ENCODE peak calls at places on chromosome 16, in four cellular contexts. One of them, this sample, is unnamed.
A peak's percentile ranks its signal among the peaks of the same experiment; 100 is the strongest.

GRCh38 chr16:84332975-84333684 is 35.2 kb upstream of the ATP2C2 start:
- DNase-seq in spleen: no peak
- DNase-seq in heart left ventricle: no peak
- DNase-seq in Peyer's patch: peak; percentile 82
- DNase-seq in this sample: no peak

GRCh38 chr16:1079786-1080525 is 7.4 kb downstream of the SSTR5 start:
- DNase-seq in heart left ventricle: no peak
- DNase-seq in spleen: no peak
- DNase-seq in Peyer's patch: no peak
- DNase-seq in this sample: no peak

GRCh38 chr16:12661656-12662172 is 142.0 kb downstream of the CPPED1 start:
- DNase-seq in spleen: no peak
- DNase-seq in Peyer's patch: no peak
- DNase-seq in heart left ventricle: no peak
- DNase-seq in this sample: peak; percentile 47

GRCh38 chr16:11303405-11304138 is 22.4 kb upstream of the PRM1 start:
- DNase-seq in spleen: no peak
- DNase-seq in heart left ventricle: no peak
- DNase-seq in Peyer's patch: no peak
- DNase-seq in this sample: peak; percentile 60

GRCh38 chr16:50453446-50453845 is 84.7 kb upstream of the BRD7 start:
- DNase-seq in heart left ventricle: no peak
- DNase-seq in spleen: no peak
- DNase-seq in Peyer's patch: no peak
- DNase-seq in this sample: no peak

GRCh38 chr16:89574681-89575246 is 794 bp upstream of the CPNE7 start:
- DNase-seq in heart left ventricle: no peak
- DNase-seq in spleen: peak; percentile 85
- DNase-seq in Peyer's patch: peak; percentile 79
- DNase-seq in this sample: peak; percentile 64

GRCh38 chr16:89646270-89646669 is 11.2 kb downstream of the CHMP1A start:
- DNase-seq in spleen: no peak
- DNase-seq in heart left ventricle: no peak
- DNase-seq in Peyer's patch: no peak
- DNase-seq in this sample: no peak

GRCh38 chr16:85582177-85582888 is 30.8 kb upstream of the GSE1 start:
- DNase-seq in Peyer's patch: no peak
- DNase-seq in spleen: no peak
- DNase-seq in heart left ventricle: no peak
- DNase-seq in this sample: no peak

GRCh38 chr16:30122621-30123160 is 329 bp downstream of the MAPK3 start:
- DNase-seq in Peyer's patch: peak; percentile 51
- DNase-seq in heart left ventricle: no peak
- DNase-seq in spleen: no peak
- DNase-seq in this sample: no peak

GRCh38 chr16:89960966-89961365 is 12.4 kb downstream of the DEF8 start:
- DNase-seq in heart left ventricle: no peak
- DNase-seq in Peyer's patch: no peak
- DNase-seq in spleen: no peak
- DNase-seq in this sample: no peak

GRCh38 chr16:77190478-77191258 is at the start of gene MON1B:
- DNase-seq in Peyer's patch: peak; percentile 99
- DNase-seq in spleen: peak; percentile 98
- DNase-seq in heart left ventricle: peak; percentile 98
- DNase-seq in this sample: peak; percentile 99

GRCh38 chr16:89422527-89422904 is 67.8 kb downstream of the ANKRD11 start:
- DNase-seq in heart left ventricle: no peak
- DNase-seq in spleen: no peak
- DNase-seq in Peyer's patch: no peak
- DNase-seq in this sample: no peak

GRCh38 chr16:57930533-57930932 is 40.4 kb downstream of the CNGB1 start:
- DNase-seq in Peyer's patch: no peak
- DNase-seq in heart left ventricle: no peak
- DNase-seq in spleen: no peak
- DNase-seq in this sample: no peak

GRCh38 chr16:359871-360697 is 7.6 kb upstream of the AXIN1 start:
- DNase-seq in spleen: no peak
- DNase-seq in heart left ventricle: no peak
- DNase-seq in Peyer's patch: no peak
- DNase-seq in this sample: no peak

GRCh38 chr16:11242658-11243057 is 13.3 kb downstream of the SOCS1 start:
- DNase-seq in spleen: no peak
- DNase-seq in Peyer's patch: no peak
- DNase-seq in heart left ventricle: no peak
- DNase-seq in this sample: no peak

GRCh38 chr16:72905581-72905980 is 142.3 kb downstream of the ZFHX3 start:
- DNase-seq in Peyer's patch: no peak
- DNase-seq in heart left ventricle: no peak
- DNase-seq in spleen: no peak
- DNase-seq in this sample: no peak

GRCh38 chr16:77763994-77764393 is 24.4 kb upstream of the VAT1L start:
- DNase-seq in heart left ventricle: no peak
- DNase-seq in spleen: no peak
- DNase-seq in Peyer's patch: no peak
- DNase-seq in this sample: no peak

GRCh38 chr16:1530883-1531637 is 2.4 kb upstream of the TMEM204 start:
- DNase-seq in Peyer's patch: no peak
- DNase-seq in spleen: no peak
- DNase-seq in heart left ventricle: peak; percentile 70
- DNase-seq in this sample: peak; percentile 63

GRCh38 chr16:84833142-84833495 is 13.3 kb downstream of the CRISPLD2 start:
- DNase-seq in heart left ventricle: no peak
- DNase-seq in spleen: no peak
- DNase-seq in Peyer's patch: no peak
- DNase-seq in this sample: no peak

GRCh38 chr16:49827806-49828428 is 28.0 kb downstream of the ZNF423 start:
- DNase-seq in Peyer's patch: no peak
- DNase-seq in spleen: no peak
- DNase-seq in heart left ventricle: no peak
- DNase-seq in this sample: no peak

GRCh38 chr16:80974649-80975376 is 31.9 kb downstream of the CMC2 start:
- DNase-seq in spleen: no peak
- DNase-seq in Peyer's patch: no peak
- DNase-seq in heart left ventricle: no peak
- DNase-seq in this sample: no peak

GRCh38 chr16:89122322-89122831 is 28.7 kb downstream of the ACSF3 start:
- DNase-seq in Peyer's patch: peak; percentile 90
- DNase-seq in heart left ventricle: no peak
- DNase-seq in spleen: peak; percentile 88
- DNase-seq in this sample: no peak

GRCh38 chr16:2163211-2163881 is 7.8 kb downstream of the TRAF7 start:
- DNase-seq in spleen: no peak
- DNase-seq in heart left ventricle: no peak
- DNase-seq in Peyer's patch: peak; percentile 89
- DNase-seq in this sample: no peak

GRCh38 chr16:55678061-55678935 is 22.5 kb downstream of the SLC6A2 start:
- DNase-seq in heart left ventricle: no peak
- DNase-seq in Peyer's patch: no peak
- DNase-seq in spleen: no peak
- DNase-seq in this sample: peak; percentile 76

GRCh38 chr16:55478827-55479559 is at the start of gene MMP2:
- DNase-seq in spleen: no peak
- DNase-seq in heart left ventricle: peak; percentile 80
- DNase-seq in Peyer's patch: peak; percentile 70
- DNase-seq in this sample: peak; percentile 79

GRCh38 chr16:70553645-70554044 is 30.0 kb downstream of the SF3B3 start:
- DNase-seq in spleen: no peak
- DNase-seq in heart left ventricle: no peak
- DNase-seq in Peyer's patch: no peak
- DNase-seq in this sample: no peak

GRCh38 chr16:70250748-70251650 is 741 bp downstream of the EXOSC6 start:
- DNase-seq in heart left ventricle: no peak
- DNase-seq in spleen: peak; percentile 85
- DNase-seq in Peyer's patch: peak; percentile 60
- DNase-seq in this sample: peak; percentile 63

GRCh38 chr16:72013389-72013788 is 4.8 kb downstream of the DHODH start:
- DNase-seq in Peyer's patch: no peak
- DNase-seq in heart left ventricle: peak; percentile 24
- DNase-seq in spleen: no peak
- DNase-seq in this sample: no peak

GRCh38 chr16:58086381-58087208 is 42.6 kb downstream of the CFAP20 start:
- DNase-seq in heart left ventricle: no peak
- DNase-seq in spleen: peak; percentile 53
- DNase-seq in Peyer's patch: no peak
- DNase-seq in this sample: no peak

GRCh38 chr16:6656760-6657159 is 675.9 kb upstream of the RBFOX1 start:
- DNase-seq in spleen: no peak
- DNase-seq in Peyer's patch: no peak
- DNase-seq in heart left ventricle: no peak
- DNase-seq in this sample: no peak

GRCh38 chr16:9008335-9009260 is 44.9 kb upstream of the USP7 start:
- DNase-seq in Peyer's patch: peak; percentile 90
- DNase-seq in spleen: peak; percentile 91
- DNase-seq in heart left ventricle: peak; percentile 71
- DNase-seq in this sample: peak; percentile 81

GRCh38 chr16:20925780-20926179 is 25.2 kb downstream of the LYRM1 start:
- DNase-seq in Peyer's patch: no peak
- DNase-seq in heart left ventricle: no peak
- DNase-seq in spleen: no peak
- DNase-seq in this sample: no peak

GRCh38 chr16:16144416-16144815 is 78.9 kb downstream of the ABCC6 start:
- DNase-seq in spleen: no peak
- DNase-seq in heart left ventricle: no peak
- DNase-seq in Peyer's patch: no peak
- DNase-seq in this sample: no peak

GRCh38 chr16:55030944-55031343 is 100.3 kb downstream of the IRX5 start:
- DNase-seq in heart left ventricle: no peak
- DNase-seq in Peyer's patch: no peak
- DNase-seq in spleen: peak; percentile 36
- DNase-seq in this sample: no peak

GRCh38 chr16:27106305-27106704 is 39.6 kb downstream of the C16orf82 start:
- DNase-seq in heart left ventricle: no peak
- DNase-seq in Peyer's patch: no peak
- DNase-seq in spleen: no peak
- DNase-seq in this sample: no peak

DNA sequence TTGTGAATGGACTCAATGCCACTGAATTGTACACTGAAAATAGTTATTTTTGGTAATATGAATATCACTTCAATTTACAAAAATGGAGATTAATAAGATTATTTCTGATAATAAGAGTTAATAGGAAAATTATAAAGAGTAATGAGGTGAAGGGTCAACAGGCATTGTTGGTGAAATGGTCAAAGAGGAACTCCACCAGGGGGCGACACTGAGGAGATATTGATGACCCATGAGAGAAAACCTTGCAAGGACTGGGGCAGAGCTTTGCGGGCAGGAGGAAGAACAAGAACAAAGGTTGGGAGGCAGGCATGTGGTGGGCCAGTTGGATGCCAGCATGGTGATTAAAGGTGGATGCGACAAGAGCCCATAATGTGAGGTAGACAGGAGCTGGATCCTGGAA is 74.0 kb upstream of the XYLT1 start:
- DNase-seq in Peyer's patch: peak; percentile 49
- DNase-seq in heart left ventricle: no peak
- DNase-seq in spleen: no peak
- DNase-seq in this sample: peak; percentile 55
- TF ChIP-seq CTCF in Peyer's patch: peak; percentile 3
- TF ChIP-seq CTCF in heart left ventricle: no peak
- TF ChIP-seq CTCF in spleen: no peak
- TF ChIP-seq CTCF in this sample: no peak

GRCh38 chr16:68265078-68265925 is 976 bp downstream of the SLC7A6 start:
- DNase-seq in Peyer's patch: peak; percentile 78
- DNase-seq in heart left ventricle: peak; percentile 54
- DNase-seq in spleen: no peak
- DNase-seq in this sample: peak; percentile 59
- TF ChIP-seq POLR2A in Peyer's patch: no peak
- TF ChIP-seq POLR2A in heart left ventricle: no peak
- TF ChIP-seq POLR2A in spleen: no peak
- TF ChIP-seq POLR2A in this sample: no peak

DNA sequence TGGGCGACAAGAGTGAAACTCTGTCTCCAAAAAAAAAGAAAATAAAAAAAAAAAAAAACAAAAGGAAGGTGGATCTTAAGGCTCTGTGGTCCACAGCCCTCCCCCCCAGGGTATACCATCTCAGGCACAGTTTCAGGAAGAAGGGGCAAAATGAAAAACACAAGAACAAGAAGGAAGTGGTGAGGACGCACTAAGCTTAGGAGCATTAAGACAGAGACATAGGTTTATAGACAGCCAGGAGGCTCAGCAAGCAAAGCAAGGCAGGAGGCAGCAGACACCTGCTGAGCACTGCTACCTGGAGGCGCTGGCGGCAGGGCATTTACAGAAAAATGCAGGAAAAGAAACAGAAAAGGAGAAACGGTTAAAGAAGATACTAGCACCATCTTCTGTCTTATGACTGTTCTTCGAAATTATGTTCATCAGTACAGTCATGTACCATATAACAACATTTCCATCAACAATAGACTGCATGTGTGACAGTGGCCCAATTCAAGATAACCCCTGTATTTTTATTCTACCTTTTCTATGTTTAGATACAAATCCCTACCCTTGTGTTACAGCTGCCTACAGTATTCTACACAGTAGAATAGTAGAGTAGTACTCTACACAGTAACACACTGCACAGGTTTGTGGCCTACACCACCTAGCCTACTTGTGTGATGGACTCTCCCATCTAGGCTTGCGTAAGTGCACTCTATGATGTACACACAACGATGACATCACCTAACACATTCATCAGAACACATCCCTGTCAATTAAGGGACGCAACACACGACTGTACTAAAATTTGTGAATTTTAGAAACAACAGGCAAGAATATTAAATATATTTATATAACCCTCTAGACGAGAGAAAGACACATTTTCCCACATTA is 62.5 kb downstream of the XPO6 start:
- DNase-seq in spleen: no peak
- DNase-seq in heart left ventricle: no peak
- DNase-seq in Peyer's patch: no peak
- DNase-seq in this sample: no peak
- TF ChIP-seq CTCF in spleen: no peak
- TF ChIP-seq CTCF in heart left ventricle: no peak
- TF ChIP-seq CTCF in Peyer's patch: no peak
- TF ChIP-seq CTCF in this sample: no peak

GRCh38 chr16:88014201-88014781 is 63.1 kb downstream of the BANP start:
- DNase-seq in spleen: no peak
- DNase-seq in Peyer's patch: peak; percentile 28
- DNase-seq in heart left ventricle: no peak
- DNase-seq in this sample: no peak
- TF ChIP-seq POLR2A in spleen: no peak
- TF ChIP-seq POLR2A in Peyer's patch: no peak
- TF ChIP-seq POLR2A in heart left ventricle: no peak
- TF ChIP-seq POLR2A in this sample: no peak